ENCODE peak calls at places on chromosome 9, in eight cellular contexts. X is ovary; J is colonic mucosa; I is GM23338; F is activated CD8-positive, alpha-beta T cell treated with anti-CD3 and anti-CD28 coated beads for 36 hours; S is fibroblast of mammary gland; N is OCI-LY7; D is coronary artery. C is an unnamed sample.

GRCh38 chr9:110027624-110028023 is 180.3 kb downstream of the C9orf152 start:
- DNase-seq in X (no peak), J (no peak), I (peak), F (no peak), S (peak), N (no peak), D (no peak), C (no peak)

GRCh38 chr9:99134893-99135341 is 30.0 kb downstream of the TGFBR1 start:
- DNase-seq in X (no peak), J (no peak), I (no peak), F (peak), S (peak), N (no peak), D (no peak), C (no peak)

GRCh38 chr9:119302988-119303698 is 66.1 kb downstream of the BRINP1 start:
- DNase-seq in X (no peak), J (no peak), I (no peak), F (no peak), S (no peak), N (no peak), D (no peak), C (no peak)

GRCh38 chr9:33942471-33943083 is 106.1 kb downstream of the UBAP2 start:
- DNase-seq in X (no peak), J (no peak), I (no peak), F (no peak), S (peak), N (no peak), D (no peak), C (no peak)

GRCh38 chr9:92663126-92663525 is 6.8 kb downstream of the IPPK start:
- DNase-seq in X (no peak), J (no peak), I (no peak), F (no peak), S (no peak), N (no peak), D (no peak), C (no peak)

GRCh38 chr9:129626944-129627297 is 958 bp downstream of the NTMT1 start:
- DNase-seq in X (no peak), J (no peak), I (no peak), F (no peak), S (peak), N (peak), D (no peak), C (no peak)

GRCh38 chr9:107559499-107560086 is 70.0 kb upstream of the KLF4 start:
- DNase-seq in X (no peak), J (no peak), I (no peak), F (no peak), S (no peak), N (no peak), D (no peak), C (no peak)

GRCh38 chr9:109593612-109594011 is 95.5 kb upstream of the PTPN3 start:
- DNase-seq in X (no peak), J (peak), I (no peak), F (no peak), S (no peak), N (no peak), D (no peak), C (no peak)

GRCh38 chr9:87793292-87793691 is 67.4 kb downstream of the CTSL start:
- DNase-seq in X (no peak), J (no peak), I (no peak), F (no peak), S (peak), N (no peak), D (no peak), C (no peak)

GRCh38 chr9:107539427-107540154 is 50.0 kb upstream of the KLF4 start:
- DNase-seq in X (no peak), J (no peak), I (peak), F (no peak), S (no peak), N (no peak), D (no peak), C (no peak)

GRCh38 chr9:27861887-27862286 is 288.6 kb upstream of the C9orf72 start:
- DNase-seq in X (no peak), J (no peak), I (no peak), F (no peak), S (no peak), N (no peak), D (no peak), C (no peak)

GRCh38 chr9:2087500-2088313 is 72.6 kb downstream of the SMARCA2 start:
- DNase-seq in X (no peak), J (no peak), I (peak), F (peak), S (peak), N (peak), D (no peak), C (peak)

GRCh38 chr9:128297221-128297773 is 21.2 kb downstream of the SWI5 start:
- DNase-seq in X (no peak), J (no peak), I (no peak), F (no peak), S (no peak), N (no peak), D (no peak), C (no peak)

GRCh38 chr9:115847245-115847644 is 306.3 kb upstream of the PAPPA start:
- DNase-seq in X (no peak), J (no peak), I (no peak), F (no peak), S (peak), N (no peak), D (no peak), C (no peak)

GRCh38 chr9:2043881-2044462 is 28.8 kb downstream of the SMARCA2 start:
- DNase-seq in X (no peak), J (no peak), I (no peak), F (no peak), S (no peak), N (no peak), D (no peak), C (no peak)

GRCh38 chr9:136644593-136645342 is 17.9 kb upstream of the EGFL7 start:
- DNase-seq in X (peak), J (peak), I (peak), F (peak), S (peak), N (peak), D (no peak), C (peak)

GRCh38 chr9:34558341-34558740 is 31.2 kb downstream of the CNTFR start:
- DNase-seq in X (no peak), J (no peak), I (no peak), F (no peak), S (no peak), N (no peak), D (no peak), C (no peak)

GRCh38 chr9:34591091-34591910 is 1.8 kb upstream of the CNTFR start:
- DNase-seq in X (peak), J (peak), I (peak), F (peak), S (peak), N (peak), D (peak), C (peak)

GRCh38 chr9:81499021-81499454 is 190.3 kb downstream of the TLE1 start:
- DNase-seq in X (no peak), J (no peak), I (no peak), F (no peak), S (peak), N (no peak), D (no peak), C (no peak)

GRCh38 chr9:20280330-20280729 is 342.0 kb downstream of the MLLT3 start:
- DNase-seq in X (no peak), J (no peak), I (peak), F (no peak), S (no peak), N (no peak), D (no peak), C (no peak)

GRCh38 chr9:123338710-123339665 is 17.0 kb upstream of the CRB2 start:
- DNase-seq in X (no peak), J (no peak), I (no peak), F (peak), S (no peak), N (peak), D (no peak), C (peak)

GRCh38 chr9:133406480-133407307 is 11.1 kb downstream of the REXO4 start:
- DNase-seq in X (peak), J (peak), I (peak), F (peak), S (peak), N (peak), D (peak), C (peak)

GRCh38 chr9:72355153-72355552 is 9.9 kb downstream of the ZFAND5 start:
- DNase-seq in X (no peak), J (no peak), I (no peak), F (no peak), S (no peak), N (no peak), D (no peak), C (no peak)

GRCh38 chr9:94800424-94801117 is 74.1 kb downstream of the AOPEP start:
- DNase-seq in X (no peak), J (no peak), I (no peak), F (no peak), S (no peak), N (no peak), D (no peak), C (no peak)

GRCh38 chr9:32928912-32929311 is 72.5 kb downstream of the APTX start:
- DNase-seq in X (no peak), J (no peak), I (no peak), F (no peak), S (no peak), N (no peak), D (no peak), C (no peak)

GRCh38 chr9:122228191-122228905 is 409 bp downstream of the LHX6 start:
- DNase-seq in X (no peak), J (no peak), I (peak), F (no peak), S (no peak), N (no peak), D (no peak), C (peak)

GRCh38 chr9:133634024-133634691 is 2.0 kb upstream of the DBH start:
- DNase-seq in X (no peak), J (no peak), I (peak), F (no peak), S (no peak), N (no peak), D (no peak), C (no peak)

GRCh38 chr9:16033921-16034320 is 481.1 kb downstream of the CCDC171 start:
- DNase-seq in X (no peak), J (no peak), I (no peak), F (no peak), S (no peak), N (no peak), D (no peak), C (no peak)

GRCh38 chr9:16044116-16044881 is 491.5 kb downstream of the CCDC171 start:
- DNase-seq in X (no peak), J (no peak), I (no peak), F (no peak), S (peak), N (no peak), D (no peak), C (no peak)

GRCh38 chr9:16039988-16040761 is 487.3 kb downstream of the CCDC171 start:
- DNase-seq in X (peak), J (no peak), I (peak), F (no peak), S (no peak), N (no peak), D (no peak), C (no peak)

DNA sequence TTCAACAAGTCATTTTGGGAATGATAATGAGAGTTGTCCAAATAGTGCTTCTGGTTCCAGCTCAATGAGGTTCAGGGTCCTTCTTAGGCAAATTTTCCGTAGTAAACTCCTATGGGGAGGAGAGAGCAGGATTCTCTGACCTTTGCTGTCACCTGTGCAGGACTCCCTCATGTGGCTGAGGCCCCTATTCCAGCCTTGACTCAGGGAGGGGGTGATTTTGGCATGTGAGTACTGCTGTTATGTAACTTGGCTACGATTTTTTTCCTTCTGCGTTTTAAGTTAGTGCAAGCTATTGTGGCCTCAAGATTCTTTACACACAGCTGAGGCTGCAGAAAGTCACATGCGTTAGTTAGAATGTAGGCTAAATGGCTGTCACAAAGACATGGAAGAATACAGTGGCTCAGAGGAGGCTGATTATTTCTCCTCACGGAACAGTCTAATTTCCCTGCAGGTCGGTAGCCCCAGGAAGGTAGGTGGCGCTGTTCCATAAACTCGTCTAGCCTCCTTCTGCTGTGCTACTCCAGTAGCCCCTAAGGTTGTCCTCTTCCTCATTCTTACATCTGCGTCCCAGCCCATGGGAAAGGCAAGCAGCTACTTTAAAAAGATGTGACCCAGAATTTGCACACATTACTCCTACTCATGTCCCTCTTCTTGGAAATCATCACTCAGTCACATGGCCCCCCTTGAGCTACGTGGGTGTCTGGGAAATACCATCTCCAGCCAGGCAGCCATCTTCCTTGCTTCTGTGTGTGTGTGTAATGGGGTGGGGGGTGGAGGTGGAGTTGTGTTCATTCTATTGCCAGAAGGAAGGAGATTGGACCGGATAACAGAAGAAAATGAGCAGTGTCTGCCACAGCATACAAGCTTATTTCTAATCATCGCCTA is 486.5 kb downstream of the CCDC171 start:
- DNase-seq in X (peak), J (peak), I (peak), F (peak), S (peak), N (peak), D (no peak), C (no peak)
- TF ChIP-seq CTCF in X (peak), J (no peak), I (peak), F (no peak), S (peak), N (peak), D (no peak), C (no peak)

GRCh38 chr9:82763631-82764030 is 299.3 kb downstream of the RASEF start:
- DNase-seq in X (no peak), J (no peak), I (peak), F (no peak), S (no peak), N (peak), D (no peak), C (no peak)
- TF ChIP-seq CTCF in X (no peak), J (no peak), I (peak), F (no peak), S (no peak), N (peak), D (no peak), C (no peak)

GRCh38 chr9:35603986-35604577 is 980 bp upstream of the TESK1 start:
- DNase-seq in X (peak), J (peak), I (peak), F (peak), S (peak), N (peak), D (peak), C (peak)

GRCh38 chr9:35598863-35599590 is 6.0 kb upstream of the TESK1 start:
- DNase-seq in X (no peak), J (no peak), I (peak), F (no peak), S (no peak), N (peak), D (peak), C (no peak)

GRCh38 chr9:35604578-35605335 is at the start of gene TESK1:
- DNase-seq in X (peak), J (peak), I (peak), F (peak), S (peak), N (peak), D (peak), C (peak)

GRCh38 chr9:35603506-35603985 is 1.5 kb upstream of the TESK1 start:
- DNase-seq in X (peak), J (peak), I (peak), F (peak), S (peak), N (no peak), D (peak), C (no peak)

DNA sequence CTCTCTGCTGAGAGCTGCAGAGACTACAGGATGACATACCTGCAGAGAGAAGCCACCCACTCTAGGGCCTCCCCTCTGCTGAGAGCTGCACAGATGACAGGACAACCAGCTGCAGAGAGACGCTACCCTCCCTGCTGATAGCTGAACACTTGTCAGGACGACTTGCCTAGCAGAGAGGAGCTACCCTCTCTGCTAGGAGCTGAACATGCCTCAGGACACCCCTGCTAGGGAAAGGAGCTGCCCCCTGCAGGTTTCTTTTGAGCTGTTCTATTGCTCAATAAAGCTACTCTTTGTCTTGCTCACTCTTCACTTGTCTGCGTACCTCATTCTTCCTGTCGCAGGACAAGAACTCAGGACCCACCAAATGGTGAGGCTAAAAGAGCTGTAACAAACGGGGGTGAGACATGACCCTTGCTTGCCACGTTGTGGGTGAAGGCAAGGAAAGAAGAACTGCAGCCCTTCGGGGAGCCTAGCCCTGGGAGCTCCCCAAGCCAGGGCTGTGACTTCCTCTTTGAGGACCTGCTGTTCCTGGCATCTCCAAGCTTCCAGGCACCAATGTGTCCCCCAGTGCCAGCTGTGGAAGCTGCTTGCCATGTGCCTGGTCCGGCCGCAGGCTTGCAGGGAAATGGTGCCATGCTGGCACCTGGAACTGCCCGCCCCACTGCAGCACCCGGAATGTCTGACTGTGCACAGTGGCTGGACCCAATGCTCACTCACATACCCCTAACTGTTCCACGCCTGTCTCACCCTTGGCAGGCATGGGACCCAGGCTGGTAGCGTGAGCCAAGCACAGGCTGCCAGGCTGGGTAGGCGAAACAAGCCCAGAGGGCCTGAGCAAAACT is 5.1 kb upstream of the TESK1 start:
- DNase-seq in X (no peak), J (no peak), I (peak), F (peak), S (no peak), N (no peak), D (peak), C (no peak)
- TF ChIP-seq CTCF in X (no peak), J (no peak), I (peak), F (no peak), S (peak), N (peak), D (no peak), C (peak)

DNA sequence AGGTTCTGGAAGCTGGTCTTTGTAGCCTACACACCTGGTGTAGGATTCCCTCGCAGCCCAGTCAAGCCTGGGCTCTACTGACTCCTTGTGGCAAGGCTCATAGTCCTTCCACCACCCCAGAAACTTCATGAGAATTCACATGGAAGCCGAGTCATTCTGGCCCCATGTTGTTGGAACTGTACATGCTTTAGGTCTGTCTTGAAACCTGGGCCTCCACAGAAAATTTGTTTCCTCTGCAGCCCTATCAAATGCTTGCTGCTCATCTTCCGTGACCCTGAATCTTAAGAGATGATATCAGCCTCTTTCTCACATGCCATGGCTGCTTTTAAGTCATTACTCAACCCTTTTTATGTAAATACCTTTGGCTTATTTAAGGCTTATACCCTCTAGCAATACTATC is 113.4 kb upstream of the GRHPR start:
- DNase-seq in X (no peak), J (no peak), I (peak), F (peak), S (peak), N (peak), D (no peak), C (peak)
- TF ChIP-seq CTCF in X (no peak), J (no peak), I (peak), F (no peak), S (peak), N (peak), D (no peak), C (peak)

GRCh38 chr9:134967547-134967930 is 49.8 kb upstream of the FCN1 start:
- DNase-seq in X (no peak), J (no peak), I (no peak), F (no peak), S (peak), N (no peak), D (no peak), C (no peak)

GRCh38 chr9:134965851-134966250 is 48.1 kb upstream of the FCN1 start:
- DNase-seq in X (no peak), J (no peak), I (no peak), F (no peak), S (no peak), N (no peak), D (no peak), C (no peak)

GRCh38 chr9:134965421-134965820 is 47.7 kb upstream of the FCN1 start:
- DNase-seq in X (no peak), J (no peak), I (no peak), F (no peak), S (no peak), N (no peak), D (no peak), C (no peak)

GRCh38 chr9:134966697-134967546 is 49.2 kb upstream of the FCN1 start:
- DNase-seq in X (no peak), J (no peak), I (no peak), F (no peak), S (no peak), N (no peak), D (no peak), C (no peak)

DNA sequence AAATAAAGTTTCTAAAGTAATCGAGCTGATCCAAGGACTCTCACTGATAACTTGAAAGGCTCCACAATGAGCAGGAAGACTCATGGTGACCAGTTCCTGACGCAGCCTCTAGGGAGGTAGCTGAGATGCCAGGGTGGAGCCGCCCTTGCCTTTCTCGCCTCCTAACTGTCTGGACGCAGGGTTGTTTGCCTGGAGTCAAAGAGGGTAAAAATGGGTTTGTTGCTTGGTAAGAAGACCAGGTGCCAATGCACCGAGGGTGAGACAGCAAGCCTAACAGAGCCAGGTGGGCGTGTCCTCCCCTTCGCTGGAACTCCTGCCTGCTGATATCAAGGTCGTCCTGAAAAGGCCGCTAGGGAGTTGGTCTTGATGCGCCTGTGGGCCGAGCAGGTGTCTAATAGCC is 48.6 kb upstream of the FCN1 start:
- DNase-seq in X (no peak), J (no peak), I (no peak), F (no peak), S (no peak), N (no peak), D (no peak), C (no peak)
- TF ChIP-seq CTCF in X (no peak), J (no peak), I (no peak), F (no peak), S (no peak), N (no peak), D (no peak), C (no peak)